ENCODE peak calls at places on chromosomes 3 and 15, in six cellular contexts. J, Q, X, Y, E and U are unnamed samples.

GRCh38 chr3:16266714-16267113 is 1.7 kb downstream of the OXNAD1 start:
- DNase-seq in J (no peak), Q (no peak), X (no peak), Y (no peak), E (no peak), U (no peak)

GRCh38 chr15:87268675-87269074 is 987.9 kb downstream of the NTRK3 start:
- DNase-seq in J (no peak), Q (no peak), X (no peak), Y (no peak), E (no peak), U (no peak)

GRCh38 chr15:91456251-91456718 is 356.2 kb downstream of the SV2B start:
- DNase-seq in J (peak; percentile 70), Q (no peak), X (no peak), Y (no peak), E (no peak), U (no peak)

GRCh38 chr3:56269755-56270154 is 198.5 kb downstream of the ERC2 start:
- DNase-seq in J (no peak), Q (no peak), X (no peak), Y (no peak), E (no peak), U (peak; percentile 84)

GRCh38 chr15:41022487-41023090 is 69.3 kb downstream of the CHAC1 start:
- DNase-seq in J (peak; percentile 51), Q (peak; percentile 43), X (peak; percentile 21), Y (peak; percentile 28), E (peak; percentile 66), U (peak; percentile 80)

GRCh38 chr3:70433091-70433490 is 120.7 kb upstream of the MDFIC2 start:
- DNase-seq in J (no peak), Q (no peak), X (no peak), Y (no peak), E (no peak), U (no peak)

GRCh38 chr3:134327594-134327975 is 46.7 kb downstream of the AMOTL2 start:
- DNase-seq in J (peak; percentile 85), Q (no peak), X (no peak), Y (no peak), E (peak; percentile 22), U (peak; percentile 40)

GRCh38 chr3:173411288-173412064 is 13.9 kb downstream of the NLGN1 start:
- DNase-seq in J (peak; percentile 11), Q (no peak), X (no peak), Y (peak; percentile 9), E (peak; percentile 38), U (peak; percentile 80)

GRCh38 chr3:53149006-53149690 is 11.9 kb upstream of the PRKCD start:
- DNase-seq in J (no peak), Q (no peak), X (no peak), Y (no peak), E (no peak), U (no peak)

GRCh38 chr3:53147903-53148400 is 13.1 kb upstream of the PRKCD start:
- DNase-seq in J (no peak), Q (no peak), X (no peak), Y (no peak), E (no peak), U (no peak)

GRCh38 chr3:53150247-53151085 is 10.5 kb upstream of the PRKCD start:
- DNase-seq in J (peak; percentile 22), Q (no peak), X (no peak), Y (no peak), E (no peak), U (no peak)

GRCh38 chr3:53151465-53151864 is 9.5 kb upstream of the PRKCD start:
- DNase-seq in J (no peak), Q (no peak), X (no peak), Y (no peak), E (no peak), U (no peak)

GRCh38 chr3:53149699-53150098 is 11.3 kb upstream of the PRKCD start:
- DNase-seq in J (no peak), Q (no peak), X (no peak), Y (no peak), E (no peak), U (no peak)
- TF ChIP-seq MYC in J (no peak), Q (no peak), X (no peak), Y (no peak), E (no peak), U (no peak)

GRCh38 chr3:188152660-188153497 is 1.1 kb upstream of the LPP start:
- DNase-seq in J (peak; percentile 63), Q (no peak), X (no peak), Y (no peak), E (peak; percentile 24), U (no peak)
- TF ChIP-seq MYC in J (no peak), Q (no peak), X (no peak), Y (no peak), E (no peak), U (no peak)

GRCh38 chr3:95705786-95706418 is 1108.5 kb upstream of the EPHA6 start:
- DNase-seq in J (peak; percentile 12), Q (no peak), X (no peak), Y (peak; percentile 5), E (peak; percentile 84), U (peak; percentile 2)
- TF ChIP-seq MYC in J (no peak), Q (no peak), X (no peak), Y (no peak), E (peak; percentile 14), U (no peak)

DNA sequence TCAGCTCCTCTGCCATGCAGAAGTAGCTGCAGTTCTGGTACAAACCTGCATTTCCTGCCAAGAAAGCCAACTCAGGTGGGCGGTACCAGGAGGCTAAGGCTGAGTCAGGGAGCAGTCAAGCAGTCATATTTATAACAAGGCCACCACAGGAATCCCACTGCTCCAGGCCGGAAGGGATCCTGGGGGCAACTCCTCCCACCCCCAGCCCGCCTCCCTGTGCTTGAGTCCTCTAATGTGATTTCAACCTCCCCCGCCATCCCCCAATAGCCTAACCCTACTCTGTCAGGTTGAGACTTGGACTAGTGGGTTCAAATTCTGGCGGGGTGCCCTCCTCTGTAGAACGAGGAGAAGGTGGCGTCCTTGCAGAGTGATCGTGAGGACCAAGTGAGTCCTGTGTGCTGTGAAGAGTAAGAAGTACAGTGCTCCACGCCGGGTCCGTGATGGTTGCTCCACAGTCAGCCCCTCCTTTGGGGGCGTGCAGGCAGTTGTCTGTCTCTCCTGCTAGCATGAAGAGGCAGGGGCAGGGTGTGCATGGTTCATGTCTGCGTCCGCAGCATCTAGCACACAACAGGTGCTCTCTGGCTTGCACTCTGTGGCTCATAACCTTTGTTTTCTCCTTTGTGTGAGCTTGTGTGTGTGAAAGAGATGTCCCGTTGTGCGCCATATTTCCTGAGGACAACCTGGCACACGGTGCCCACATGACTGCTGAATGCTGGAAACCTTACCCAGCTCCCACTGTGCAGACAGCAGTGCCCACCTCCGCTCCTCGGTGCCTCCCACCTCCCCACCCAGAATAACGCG is 78.3 kb downstream of the SMAD6 start:
- DNase-seq in J (peak; percentile 44), Q (no peak), X (no peak), Y (no peak), E (no peak), U (no peak)
- TF ChIP-seq MYC in J (no peak), Q (no peak), X (no peak), Y (no peak), E (no peak), U (no peak)

DNA sequence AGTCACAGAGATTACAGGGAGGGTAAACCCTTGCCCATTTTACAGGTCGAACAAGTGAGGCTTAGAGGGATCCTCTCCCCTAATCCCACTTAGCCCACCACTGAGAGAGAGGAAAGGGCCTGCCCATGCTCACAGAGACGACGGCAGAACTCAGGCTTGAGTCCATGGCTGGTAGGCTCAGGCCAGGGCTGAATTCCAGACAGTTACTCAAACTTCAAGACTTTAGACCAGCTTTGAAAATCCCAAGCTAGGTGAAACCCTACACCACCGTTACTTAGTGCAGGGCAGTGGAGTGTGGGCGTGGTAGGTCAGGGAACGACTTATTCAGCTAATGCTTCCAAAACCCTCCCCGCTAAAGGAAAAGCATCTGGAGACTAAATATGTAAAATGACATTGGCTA is 16.4 kb downstream of the GRIP2 start:
- DNase-seq in J (no peak), Q (no peak), X (no peak), Y (no peak), E (no peak), U (no peak)
- TF ChIP-seq MYC in J (no peak), Q (no peak), X (no peak), Y (no peak), E (no peak), U (no peak)